ENCODE peak calls at places on chromosomes 6 and 20, in eight cellular contexts. One of them, this sample, is unnamed.

GRCh38 chr20:1769491-1769890 is 111.9 kb upstream of the SIRPG start:
- DNase-seq in right atrium auricular region: no peak
- DNase-seq in endothelial cell of umbilical vein: no peak
- DNase-seq in AG04450: no peak
- DNase-seq in testis: no peak
- DNase-seq in colonic mucosa: no peak
- DNase-seq in HFF-Myc: no peak
- DNase-seq in left ventricle myocardium inferior: no peak
- DNase-seq in this sample: no peak

GRCh38 chr6:161313940-161314509 is 40.2 kb upstream of the AGPAT4 start:
- DNase-seq in endothelial cell of umbilical vein: no peak
- DNase-seq in colonic mucosa: no peak
- DNase-seq in right atrium auricular region: no peak
- DNase-seq in AG04450: no peak
- DNase-seq in HFF-Myc: no peak
- DNase-seq in testis: no peak
- DNase-seq in left ventricle myocardium inferior: no peak
- DNase-seq in this sample: no peak

GRCh38 chr6:145310116-145310515 is 425.2 kb downstream of the EPM2A start:
- DNase-seq in endothelial cell of umbilical vein: no peak
- DNase-seq in HFF-Myc: no peak
- DNase-seq in colonic mucosa: no peak
- DNase-seq in AG04450: peak
- DNase-seq in right atrium auricular region: no peak
- DNase-seq in left ventricle myocardium inferior: no peak
- DNase-seq in testis: no peak
- DNase-seq in this sample: no peak

GRCh38 chr6:133947302-133947900 is 5.6 kb upstream of the TBPL1 start:
- DNase-seq in testis: no peak
- DNase-seq in endothelial cell of umbilical vein: no peak
- DNase-seq in HFF-Myc: no peak
- DNase-seq in colonic mucosa: peak
- DNase-seq in right atrium auricular region: no peak
- DNase-seq in left ventricle myocardium inferior: no peak
- DNase-seq in AG04450: no peak
- DNase-seq in this sample: no peak

GRCh38 chr20:58544891-58545290 is 29.7 kb upstream of the APCDD1L start:
- DNase-seq in right atrium auricular region: peak
- DNase-seq in HFF-Myc: no peak
- DNase-seq in colonic mucosa: no peak
- DNase-seq in left ventricle myocardium inferior: no peak
- DNase-seq in endothelial cell of umbilical vein: no peak
- DNase-seq in testis: peak
- DNase-seq in AG04450: no peak
- DNase-seq in this sample: no peak

GRCh38 chr6:30888472-30889137 is 4.3 kb downstream of the DDR1 start:
- DNase-seq in AG04450: no peak
- DNase-seq in right atrium auricular region: no peak
- DNase-seq in left ventricle myocardium inferior: no peak
- DNase-seq in HFF-Myc: no peak
- DNase-seq in testis: no peak
- DNase-seq in colonic mucosa: no peak
- DNase-seq in endothelial cell of umbilical vein: no peak
- DNase-seq in this sample: peak

GRCh38 chr6:24504642-24505586 is 10.1 kb downstream of the ALDH5A1 start:
- DNase-seq in HFF-Myc: no peak
- DNase-seq in left ventricle myocardium inferior: no peak
- DNase-seq in endothelial cell of umbilical vein: no peak
- DNase-seq in right atrium auricular region: peak
- DNase-seq in AG04450: no peak
- DNase-seq in testis: no peak
- DNase-seq in colonic mucosa: peak
- DNase-seq in this sample: no peak

GRCh38 chr20:6122873-6123649 is at the start of gene FERMT1:
- DNase-seq in left ventricle myocardium inferior: peak
- DNase-seq in endothelial cell of umbilical vein: peak
- DNase-seq in right atrium auricular region: no peak
- DNase-seq in HFF-Myc: peak
- DNase-seq in testis: peak
- DNase-seq in AG04450: no peak
- DNase-seq in colonic mucosa: peak
- DNase-seq in this sample: peak

GRCh38 chr20:47326718-47327137 is 29.8 kb downstream of the ZMYND8 start:
- DNase-seq in testis: no peak
- DNase-seq in endothelial cell of umbilical vein: peak
- DNase-seq in HFF-Myc: no peak
- DNase-seq in colonic mucosa: no peak
- DNase-seq in right atrium auricular region: no peak
- DNase-seq in left ventricle myocardium inferior: no peak
- DNase-seq in AG04450: no peak
- DNase-seq in this sample: no peak

GRCh38 chr6:41426438-41426851 is 91.0 kb downstream of the NCR2 start:
- DNase-seq in endothelial cell of umbilical vein: no peak
- DNase-seq in right atrium auricular region: no peak
- DNase-seq in AG04450: no peak
- DNase-seq in HFF-Myc: no peak
- DNase-seq in colonic mucosa: no peak
- DNase-seq in testis: no peak
- DNase-seq in left ventricle myocardium inferior: no peak
- DNase-seq in this sample: no peak

GRCh38 chr6:31272431-31272830 is 539 bp upstream of the HLA-C start:
- DNase-seq in testis: no peak
- DNase-seq in colonic mucosa: peak
- DNase-seq in HFF-Myc: no peak
- DNase-seq in AG04450: no peak
- DNase-seq in endothelial cell of umbilical vein: no peak
- DNase-seq in left ventricle myocardium inferior: no peak
- DNase-seq in right atrium auricular region: no peak
- DNase-seq in this sample: no peak

GRCh38 chr6:115195239-115195638 is 852.4 kb upstream of the HS3ST5 start:
- DNase-seq in testis: no peak
- DNase-seq in AG04450: no peak
- DNase-seq in right atrium auricular region: no peak
- DNase-seq in endothelial cell of umbilical vein: no peak
- DNase-seq in left ventricle myocardium inferior: no peak
- DNase-seq in HFF-Myc: no peak
- DNase-seq in colonic mucosa: no peak
- DNase-seq in this sample: no peak

GRCh38 chr6:135390450-135390849 is 107.1 kb downstream of the AHI1 start:
- DNase-seq in endothelial cell of umbilical vein: no peak
- DNase-seq in testis: no peak
- DNase-seq in AG04450: no peak
- DNase-seq in colonic mucosa: no peak
- DNase-seq in HFF-Myc: no peak
- DNase-seq in right atrium auricular region: no peak
- DNase-seq in left ventricle myocardium inferior: no peak
- DNase-seq in this sample: no peak

GRCh38 chr20:40431112-40431511 is 257.9 kb downstream of the MAFB start:
- DNase-seq in HFF-Myc: no peak
- DNase-seq in AG04450: no peak
- DNase-seq in testis: no peak
- DNase-seq in endothelial cell of umbilical vein: no peak
- DNase-seq in right atrium auricular region: no peak
- DNase-seq in left ventricle myocardium inferior: no peak
- DNase-seq in colonic mucosa: no peak
- DNase-seq in this sample: no peak

GRCh38 chr6:17022604-17023003 is 79.2 kb upstream of the STMND1 start:
- DNase-seq in testis: no peak
- DNase-seq in AG04450: no peak
- DNase-seq in left ventricle myocardium inferior: no peak
- DNase-seq in HFF-Myc: no peak
- DNase-seq in endothelial cell of umbilical vein: no peak
- DNase-seq in colonic mucosa: no peak
- DNase-seq in right atrium auricular region: no peak
- DNase-seq in this sample: no peak

GRCh38 chr6:106473807-106474206 is 113.3 kb downstream of the CRYBG1 start:
- DNase-seq in HFF-Myc: no peak
- DNase-seq in endothelial cell of umbilical vein: peak
- DNase-seq in AG04450: peak
- DNase-seq in right atrium auricular region: no peak
- DNase-seq in colonic mucosa: no peak
- DNase-seq in testis: no peak
- DNase-seq in left ventricle myocardium inferior: no peak
- DNase-seq in this sample: no peak

GRCh38 chr20:17833036-17833674 is 133.4 kb downstream of the BANF2 start:
- DNase-seq in testis: no peak
- DNase-seq in endothelial cell of umbilical vein: no peak
- DNase-seq in right atrium auricular region: no peak
- DNase-seq in colonic mucosa: no peak
- DNase-seq in left ventricle myocardium inferior: no peak
- DNase-seq in HFF-Myc: no peak
- DNase-seq in AG04450: no peak
- DNase-seq in this sample: no peak

GRCh38 chr20:36717657-36718056 is 28.2 kb downstream of the NDRG3 start:
- DNase-seq in right atrium auricular region: no peak
- DNase-seq in testis: peak
- DNase-seq in endothelial cell of umbilical vein: peak
- DNase-seq in HFF-Myc: no peak
- DNase-seq in colonic mucosa: no peak
- DNase-seq in AG04450: no peak
- DNase-seq in left ventricle myocardium inferior: no peak
- DNase-seq in this sample: no peak
- TF ChIP-seq CTCF in right atrium auricular region: peak
- TF ChIP-seq CTCF in testis: no peak
- TF ChIP-seq CTCF in endothelial cell of umbilical vein: no peak
- TF ChIP-seq CTCF in HFF-Myc: peak
- TF ChIP-seq CTCF in colonic mucosa: no peak
- TF ChIP-seq CTCF in AG04450: peak
- TF ChIP-seq CTCF in left ventricle myocardium inferior: peak
- TF ChIP-seq CTCF in this sample: peak

GRCh38 chr20:50251383-50251748 is 60.7 kb downstream of the CEBPB start:
- DNase-seq in colonic mucosa: no peak
- DNase-seq in left ventricle myocardium inferior: no peak
- DNase-seq in endothelial cell of umbilical vein: no peak
- DNase-seq in AG04450: no peak
- DNase-seq in HFF-Myc: no peak
- DNase-seq in right atrium auricular region: no peak
- DNase-seq in testis: no peak
- DNase-seq in this sample: no peak

GRCh38 chr20:50250748-50251382 is 60.2 kb downstream of the CEBPB start:
- DNase-seq in HFF-Myc: no peak
- DNase-seq in right atrium auricular region: no peak
- DNase-seq in left ventricle myocardium inferior: no peak
- DNase-seq in colonic mucosa: no peak
- DNase-seq in testis: no peak
- DNase-seq in endothelial cell of umbilical vein: no peak
- DNase-seq in AG04450: no peak
- DNase-seq in this sample: no peak

GRCh38 chr20:50252715-50253500 is 62.3 kb downstream of the CEBPB start:
- DNase-seq in endothelial cell of umbilical vein: no peak
- DNase-seq in AG04450: no peak
- DNase-seq in testis: no peak
- DNase-seq in HFF-Myc: no peak
- DNase-seq in colonic mucosa: no peak
- DNase-seq in right atrium auricular region: no peak
- DNase-seq in left ventricle myocardium inferior: no peak
- DNase-seq in this sample: no peak

GRCh38 chr20:50249447-50250388 is 59.1 kb downstream of the CEBPB start:
- DNase-seq in right atrium auricular region: no peak
- DNase-seq in colonic mucosa: no peak
- DNase-seq in HFF-Myc: no peak
- DNase-seq in testis: no peak
- DNase-seq in AG04450: no peak
- DNase-seq in endothelial cell of umbilical vein: no peak
- DNase-seq in left ventricle myocardium inferior: no peak
- DNase-seq in this sample: no peak

GRCh38 chr20:50251992-50252491 is 61.4 kb downstream of the CEBPB start:
- DNase-seq in right atrium auricular region: no peak
- DNase-seq in HFF-Myc: no peak
- DNase-seq in colonic mucosa: no peak
- DNase-seq in left ventricle myocardium inferior: no peak
- DNase-seq in endothelial cell of umbilical vein: no peak
- DNase-seq in AG04450: peak
- DNase-seq in testis: no peak
- DNase-seq in this sample: no peak
- TF ChIP-seq CTCF in right atrium auricular region: no peak
- TF ChIP-seq CTCF in HFF-Myc: no peak
- TF ChIP-seq CTCF in colonic mucosa: no peak
- TF ChIP-seq CTCF in left ventricle myocardium inferior: no peak
- TF ChIP-seq CTCF in endothelial cell of umbilical vein: no peak
- TF ChIP-seq CTCF in AG04450: peak
- TF ChIP-seq CTCF in testis: no peak
- TF ChIP-seq CTCF in this sample: no peak

GRCh38 chr6:109783245-109783990 is 92.3 kb downstream of the FIG4 start:
- DNase-seq in endothelial cell of umbilical vein: no peak
- DNase-seq in colonic mucosa: no peak
- DNase-seq in HFF-Myc: no peak
- DNase-seq in testis: peak
- DNase-seq in AG04450: no peak
- DNase-seq in right atrium auricular region: no peak
- DNase-seq in left ventricle myocardium inferior: no peak
- DNase-seq in this sample: no peak
- TF ChIP-seq CTCF in endothelial cell of umbilical vein: peak
- TF ChIP-seq CTCF in colonic mucosa: no peak
- TF ChIP-seq CTCF in HFF-Myc: peak
- TF ChIP-seq CTCF in testis: no peak
- TF ChIP-seq CTCF in AG04450: peak
- TF ChIP-seq CTCF in right atrium auricular region: peak
- TF ChIP-seq CTCF in left ventricle myocardium inferior: peak
- TF ChIP-seq CTCF in this sample: no peak

GRCh38 chr6:166898910-166899309 is 57.4 kb downstream of the RNASET2 start:
- DNase-seq in AG04450: no peak
- DNase-seq in testis: no peak
- DNase-seq in right atrium auricular region: no peak
- DNase-seq in left ventricle myocardium inferior: no peak
- DNase-seq in endothelial cell of umbilical vein: no peak
- DNase-seq in colonic mucosa: no peak
- DNase-seq in HFF-Myc: no peak
- DNase-seq in this sample: no peak
- TF ChIP-seq CTCF in AG04450: no peak
- TF ChIP-seq CTCF in testis: no peak
- TF ChIP-seq CTCF in right atrium auricular region: no peak
- TF ChIP-seq CTCF in left ventricle myocardium inferior: no peak
- TF ChIP-seq CTCF in endothelial cell of umbilical vein: no peak
- TF ChIP-seq CTCF in colonic mucosa: no peak
- TF ChIP-seq CTCF in HFF-Myc: no peak
- TF ChIP-seq CTCF in this sample: no peak

GRCh38 chr6:119539066-119539746 is 189.6 kb upstream of the MAN1A1 start:
- DNase-seq in left ventricle myocardium inferior: no peak
- DNase-seq in testis: no peak
- DNase-seq in right atrium auricular region: no peak
- DNase-seq in AG04450: no peak
- DNase-seq in endothelial cell of umbilical vein: no peak
- DNase-seq in HFF-Myc: no peak
- DNase-seq in colonic mucosa: no peak
- DNase-seq in this sample: no peak
- TF ChIP-seq CTCF in left ventricle myocardium inferior: no peak
- TF ChIP-seq CTCF in testis: no peak
- TF ChIP-seq CTCF in right atrium auricular region: no peak
- TF ChIP-seq CTCF in AG04450: no peak
- TF ChIP-seq CTCF in endothelial cell of umbilical vein: no peak
- TF ChIP-seq CTCF in HFF-Myc: no peak
- TF ChIP-seq CTCF in colonic mucosa: no peak
- TF ChIP-seq CTCF in this sample: no peak